ENCODE peak calls at places on chromosome 9, in ten cellular contexts. One of them, this sample, is unnamed.

GRCh38 chr9:125906144-125906543 is 159.0 kb downstream of the PBX3 start:
- DNase-seq in GF-D8: no peak
- DNase-seq in T-helper 9 cell: no peak
- DNase-seq in NB4: no peak
- DNase-seq in cardiac muscle cell: peak
- DNase-seq in cerebellum: no peak
- DNase-seq in NCI-H774: no peak
- DNase-seq in GM23338: no peak
- DNase-seq in activated naive CD8-positive, alpha-beta T cell treated with anti-CD3 and anti-CD28 coated beads, Interleukin-2, amount 50 U/mL, for 24 hours: no peak
- DNase-seq in IMR-90: peak
- DNase-seq in this sample: no peak

GRCh38 chr9:73200694-73201432 is 49.2 kb downstream of the ANXA1 start:
- DNase-seq in GF-D8: peak
- DNase-seq in T-helper 9 cell: no peak
- DNase-seq in NB4: peak
- DNase-seq in cardiac muscle cell: peak
- DNase-seq in cerebellum: peak
- DNase-seq in NCI-H774: peak
- DNase-seq in GM23338: peak
- DNase-seq in activated naive CD8-positive, alpha-beta T cell treated with anti-CD3 and anti-CD28 coated beads, Interleukin-2, amount 50 U/mL, for 24 hours: no peak
- DNase-seq in IMR-90: peak
- DNase-seq in this sample: no peak

GRCh38 chr9:121649476-121650219 is 1.8 kb upstream of the DAB2IP start:
- DNase-seq in GF-D8: no peak
- DNase-seq in T-helper 9 cell: no peak
- DNase-seq in NB4: no peak
- DNase-seq in cardiac muscle cell: peak
- DNase-seq in cerebellum: no peak
- DNase-seq in NCI-H774: no peak
- DNase-seq in GM23338: peak
- DNase-seq in activated naive CD8-positive, alpha-beta T cell treated with anti-CD3 and anti-CD28 coated beads, Interleukin-2, amount 50 U/mL, for 24 hours: no peak
- DNase-seq in IMR-90: no peak
- DNase-seq in this sample: no peak

GRCh38 chr9:131481441-131482342 is 21.0 kb upstream of the POMT1 start:
- DNase-seq in GF-D8: no peak
- DNase-seq in T-helper 9 cell: no peak
- DNase-seq in NB4: no peak
- DNase-seq in cardiac muscle cell: no peak
- DNase-seq in cerebellum: no peak
- DNase-seq in NCI-H774: no peak
- DNase-seq in GM23338: no peak
- DNase-seq in activated naive CD8-positive, alpha-beta T cell treated with anti-CD3 and anti-CD28 coated beads, Interleukin-2, amount 50 U/mL, for 24 hours: no peak
- DNase-seq in IMR-90: no peak
- DNase-seq in this sample: no peak

GRCh38 chr9:132575005-132575609 is 7.3 kb upstream of the BARHL1 start:
- DNase-seq in GF-D8: no peak
- DNase-seq in T-helper 9 cell: peak
- DNase-seq in NB4: peak
- DNase-seq in cardiac muscle cell: peak
- DNase-seq in cerebellum: peak
- DNase-seq in NCI-H774: peak
- DNase-seq in GM23338: peak
- DNase-seq in activated naive CD8-positive, alpha-beta T cell treated with anti-CD3 and anti-CD28 coated beads, Interleukin-2, amount 50 U/mL, for 24 hours: peak
- DNase-seq in IMR-90: peak
- DNase-seq in this sample: peak

GRCh38 chr9:76490249-76490990 is 31.4 kb downstream of the GCNT1 start:
- DNase-seq in GF-D8: peak
- DNase-seq in T-helper 9 cell: no peak
- DNase-seq in NB4: peak
- DNase-seq in cardiac muscle cell: no peak
- DNase-seq in cerebellum: no peak
- DNase-seq in NCI-H774: no peak
- DNase-seq in GM23338: no peak
- DNase-seq in activated naive CD8-positive, alpha-beta T cell treated with anti-CD3 and anti-CD28 coated beads, Interleukin-2, amount 50 U/mL, for 24 hours: no peak
- DNase-seq in IMR-90: no peak
- DNase-seq in this sample: no peak

GRCh38 chr9:2014148-2014547 is 999 bp upstream of the SMARCA2 start:
- DNase-seq in GF-D8: no peak
- DNase-seq in T-helper 9 cell: no peak
- DNase-seq in NB4: peak
- DNase-seq in cardiac muscle cell: no peak
- DNase-seq in cerebellum: peak
- DNase-seq in NCI-H774: no peak
- DNase-seq in GM23338: no peak
- DNase-seq in activated naive CD8-positive, alpha-beta T cell treated with anti-CD3 and anti-CD28 coated beads, Interleukin-2, amount 50 U/mL, for 24 hours: no peak
- DNase-seq in IMR-90: no peak
- DNase-seq in this sample: no peak

GRCh38 chr9:108535526-108535925 is 320.3 kb downstream of the ACTL7B start:
- DNase-seq in GF-D8: no peak
- DNase-seq in T-helper 9 cell: no peak
- DNase-seq in NB4: peak
- DNase-seq in cardiac muscle cell: no peak
- DNase-seq in cerebellum: no peak
- DNase-seq in NCI-H774: no peak
- DNase-seq in GM23338: peak
- DNase-seq in activated naive CD8-positive, alpha-beta T cell treated with anti-CD3 and anti-CD28 coated beads, Interleukin-2, amount 50 U/mL, for 24 hours: no peak
- DNase-seq in IMR-90: no peak
- DNase-seq in this sample: no peak

GRCh38 chr9:91716239-91716638 is 233.8 kb downstream of the ROR2 start:
- DNase-seq in GF-D8: no peak
- DNase-seq in T-helper 9 cell: no peak
- DNase-seq in NB4: no peak
- DNase-seq in cardiac muscle cell: no peak
- DNase-seq in cerebellum: no peak
- DNase-seq in NCI-H774: no peak
- DNase-seq in GM23338: no peak
- DNase-seq in activated naive CD8-positive, alpha-beta T cell treated with anti-CD3 and anti-CD28 coated beads, Interleukin-2, amount 50 U/mL, for 24 hours: no peak
- DNase-seq in IMR-90: no peak
- DNase-seq in this sample: no peak

GRCh38 chr9:95286151-95286550 is 31.4 kb downstream of the FANCC start:
- DNase-seq in GF-D8: no peak
- DNase-seq in T-helper 9 cell: no peak
- DNase-seq in NB4: no peak
- DNase-seq in cardiac muscle cell: no peak
- DNase-seq in cerebellum: no peak
- DNase-seq in NCI-H774: no peak
- DNase-seq in GM23338: no peak
- DNase-seq in activated naive CD8-positive, alpha-beta T cell treated with anti-CD3 and anti-CD28 coated beads, Interleukin-2, amount 50 U/mL, for 24 hours: no peak
- DNase-seq in IMR-90: peak
- DNase-seq in this sample: no peak

GRCh38 chr9:91948423-91949292 is 1.4 kb downstream of the ROR2 start:
- DNase-seq in GF-D8: no peak
- DNase-seq in T-helper 9 cell: no peak
- DNase-seq in NB4: peak
- DNase-seq in cardiac muscle cell: peak
- DNase-seq in cerebellum: no peak
- DNase-seq in NCI-H774: peak
- DNase-seq in GM23338: peak
- DNase-seq in activated naive CD8-positive, alpha-beta T cell treated with anti-CD3 and anti-CD28 coated beads, Interleukin-2, amount 50 U/mL, for 24 hours: peak
- DNase-seq in IMR-90: peak
- DNase-seq in this sample: peak

GRCh38 chr9:33225319-33226152 is 14.4 kb upstream of the SPINK4 start:
- DNase-seq in GF-D8: peak
- DNase-seq in T-helper 9 cell: peak
- DNase-seq in NB4: peak
- DNase-seq in cardiac muscle cell: peak
- DNase-seq in cerebellum: peak
- DNase-seq in NCI-H774: peak
- DNase-seq in GM23338: peak
- DNase-seq in activated naive CD8-positive, alpha-beta T cell treated with anti-CD3 and anti-CD28 coated beads, Interleukin-2, amount 50 U/mL, for 24 hours: peak
- DNase-seq in IMR-90: peak
- DNase-seq in this sample: peak

GRCh38 chr9:113520109-113520642 is 56.6 kb downstream of the RGS3 start:
- DNase-seq in GF-D8: no peak
- DNase-seq in T-helper 9 cell: peak
- DNase-seq in NB4: no peak
- DNase-seq in cardiac muscle cell: no peak
- DNase-seq in cerebellum: no peak
- DNase-seq in NCI-H774: no peak
- DNase-seq in GM23338: no peak
- DNase-seq in activated naive CD8-positive, alpha-beta T cell treated with anti-CD3 and anti-CD28 coated beads, Interleukin-2, amount 50 U/mL, for 24 hours: peak
- DNase-seq in IMR-90: peak
- DNase-seq in this sample: no peak

GRCh38 chr9:132341177-132341840 is 13.5 kb downstream of the SETX start:
- DNase-seq in GF-D8: no peak
- DNase-seq in T-helper 9 cell: no peak
- DNase-seq in NB4: no peak
- DNase-seq in cardiac muscle cell: no peak
- DNase-seq in cerebellum: no peak
- DNase-seq in NCI-H774: no peak
- DNase-seq in GM23338: no peak
- DNase-seq in activated naive CD8-positive, alpha-beta T cell treated with anti-CD3 and anti-CD28 coated beads, Interleukin-2, amount 50 U/mL, for 24 hours: no peak
- DNase-seq in IMR-90: no peak
- DNase-seq in this sample: no peak

GRCh38 chr9:4689687-4690104 is 10.3 kb downstream of the CDC37L1 start:
- DNase-seq in GF-D8: no peak
- DNase-seq in T-helper 9 cell: no peak
- DNase-seq in NB4: no peak
- DNase-seq in cardiac muscle cell: no peak
- DNase-seq in cerebellum: no peak
- DNase-seq in NCI-H774: no peak
- DNase-seq in GM23338: no peak
- DNase-seq in activated naive CD8-positive, alpha-beta T cell treated with anti-CD3 and anti-CD28 coated beads, Interleukin-2, amount 50 U/mL, for 24 hours: no peak
- DNase-seq in IMR-90: peak
- DNase-seq in this sample: no peak

GRCh38 chr9:9216934-9217333 is 1395.9 kb downstream of the PTPRD start:
- DNase-seq in GF-D8: no peak
- DNase-seq in T-helper 9 cell: no peak
- DNase-seq in NB4: no peak
- DNase-seq in cardiac muscle cell: no peak
- DNase-seq in cerebellum: no peak
- DNase-seq in NCI-H774: no peak
- DNase-seq in GM23338: peak
- DNase-seq in activated naive CD8-positive, alpha-beta T cell treated with anti-CD3 and anti-CD28 coated beads, Interleukin-2, amount 50 U/mL, for 24 hours: no peak
- DNase-seq in IMR-90: no peak
- DNase-seq in this sample: no peak

GRCh38 chr9:36942891-36943290 is 91.2 kb downstream of the PAX5 start:
- DNase-seq in GF-D8: no peak
- DNase-seq in T-helper 9 cell: no peak
- DNase-seq in NB4: no peak
- DNase-seq in cardiac muscle cell: no peak
- DNase-seq in cerebellum: no peak
- DNase-seq in NCI-H774: no peak
- DNase-seq in GM23338: no peak
- DNase-seq in activated naive CD8-positive, alpha-beta T cell treated with anti-CD3 and anti-CD28 coated beads, Interleukin-2, amount 50 U/mL, for 24 hours: no peak
- DNase-seq in IMR-90: no peak
- DNase-seq in this sample: no peak

GRCh38 chr9:93291536-93292287 is 107.8 kb downstream of the WNK2 start:
- DNase-seq in GF-D8: no peak
- DNase-seq in T-helper 9 cell: no peak
- DNase-seq in NB4: no peak
- DNase-seq in cardiac muscle cell: no peak
- DNase-seq in cerebellum: no peak
- DNase-seq in NCI-H774: no peak
- DNase-seq in GM23338: no peak
- DNase-seq in activated naive CD8-positive, alpha-beta T cell treated with anti-CD3 and anti-CD28 coated beads, Interleukin-2, amount 50 U/mL, for 24 hours: no peak
- DNase-seq in IMR-90: no peak
- DNase-seq in this sample: no peak

GRCh38 chr9:123867971-123868370 is 62.0 kb downstream of the DENND1A start:
- DNase-seq in GF-D8: no peak
- DNase-seq in T-helper 9 cell: no peak
- DNase-seq in NB4: peak
- DNase-seq in cardiac muscle cell: no peak
- DNase-seq in cerebellum: no peak
- DNase-seq in NCI-H774: no peak
- DNase-seq in GM23338: no peak
- DNase-seq in activated naive CD8-positive, alpha-beta T cell treated with anti-CD3 and anti-CD28 coated beads, Interleukin-2, amount 50 U/mL, for 24 hours: no peak
- DNase-seq in IMR-90: peak
- DNase-seq in this sample: peak

GRCh38 chr9:16869961-16870605 is 387 bp downstream of the BNC2 start:
- DNase-seq in GF-D8: no peak
- DNase-seq in T-helper 9 cell: no peak
- DNase-seq in NB4: peak
- DNase-seq in cardiac muscle cell: peak
- DNase-seq in cerebellum: no peak
- DNase-seq in NCI-H774: no peak
- DNase-seq in GM23338: peak
- DNase-seq in activated naive CD8-positive, alpha-beta T cell treated with anti-CD3 and anti-CD28 coated beads, Interleukin-2, amount 50 U/mL, for 24 hours: no peak
- DNase-seq in IMR-90: peak
- DNase-seq in this sample: no peak

GRCh38 chr9:13648676-13649075 is 369.2 kb upstream of the MPDZ start:
- DNase-seq in GF-D8: no peak
- DNase-seq in T-helper 9 cell: no peak
- DNase-seq in NB4: no peak
- DNase-seq in cardiac muscle cell: no peak
- DNase-seq in cerebellum: no peak
- DNase-seq in NCI-H774: peak
- DNase-seq in GM23338: no peak
- DNase-seq in activated naive CD8-positive, alpha-beta T cell treated with anti-CD3 and anti-CD28 coated beads, Interleukin-2, amount 50 U/mL, for 24 hours: no peak
- DNase-seq in IMR-90: no peak
- DNase-seq in this sample: no peak

GRCh38 chr9:91062281-91062680 is 260.7 kb downstream of the SYK start:
- DNase-seq in GF-D8: no peak
- DNase-seq in T-helper 9 cell: no peak
- DNase-seq in NB4: no peak
- DNase-seq in cardiac muscle cell: no peak
- DNase-seq in cerebellum: no peak
- DNase-seq in NCI-H774: no peak
- DNase-seq in GM23338: no peak
- DNase-seq in activated naive CD8-positive, alpha-beta T cell treated with anti-CD3 and anti-CD28 coated beads, Interleukin-2, amount 50 U/mL, for 24 hours: no peak
- DNase-seq in IMR-90: no peak
- DNase-seq in this sample: no peak